ENCODE peak calls at places on chromosomes 3 and 15, in seven cellular contexts. G is AG04450, E is cardiac fibroblast, X is A549, B is left ventricle myocardium inferior, K is cardiac muscle cell, J is keratinocyte. N is an unnamed sample.

GRCh38 chr3:72413228-72413627 is 435.0 kb downstream of the SHQ1 start:
- DNase-seq in K (no peak), B (no peak), E (peak), J (peak), X (no peak), G (no peak), N (no peak)

GRCh38 chr3:23519548-23520208 is 286.1 kb upstream of the UBE2E1 start:
- DNase-seq in X (no peak), E (no peak), K (no peak), B (no peak), J (no peak), G (no peak), N (no peak)

GRCh38 chr3:171813278-171813896 is 3.1 kb upstream of the PLD1 start:
- DNase-seq in B (no peak), E (no peak), K (no peak), J (no peak), X (no peak), G (no peak), N (no peak)

GRCh38 chr3:128603811-128604447 is 46.7 kb downstream of the RPN1 start:
- DNase-seq in X (no peak), B (no peak), E (no peak), K (no peak), G (no peak), J (no peak), N (no peak)

GRCh38 chr3:158802399-158803023 is 657 bp downstream of the MFSD1 start:
- DNase-seq in E (no peak), K (peak), X (no peak), G (no peak), B (no peak), J (no peak), N (no peak)

GRCh38 chr3:42719002-42719401 is 16.4 kb upstream of the HHATL start:
- DNase-seq in G (no peak), B (no peak), K (no peak), X (no peak), E (no peak), J (no peak), N (no peak)

GRCh38 chr3:74139648-74140047 is 474.8 kb downstream of the CNTN3 start:
- DNase-seq in B (no peak), G (no peak), X (no peak), J (no peak), K (peak), E (no peak), N (no peak)

GRCh38 chr3:171753025-171753472 is 57.2 kb downstream of the PLD1 start:
- DNase-seq in E (peak), G (no peak), B (no peak), K (peak), X (no peak), J (peak), N (no peak)

GRCh38 chr3:149781216-149781615 is 11.1 kb downstream of the ANKUB1 start:
- DNase-seq in G (no peak), K (no peak), B (no peak), X (no peak), E (no peak), J (no peak), N (no peak)

GRCh38 chr3:114318295-114318694 is 24.5 kb downstream of the TIGIT start:
- DNase-seq in E (no peak), B (no peak), G (no peak), K (no peak), J (no peak), X (no peak), N (no peak)

GRCh38 chr3:141260131-141260927 is 28.7 kb downstream of the PXYLP1 start:
- DNase-seq in G (no peak), E (no peak), J (no peak), B (no peak), X (no peak), K (no peak), N (no peak)

GRCh38 chr15:45112592-45113379 is 1.2 kb downstream of the DUOX2 start:
- DNase-seq in G (no peak), B (no peak), K (peak), X (no peak), J (no peak), E (no peak), N (no peak)

GRCh38 chr15:88909956-88910831 is 3.0 kb downstream of the MFGE8 start:
- DNase-seq in B (no peak), E (peak), J (no peak), G (no peak), K (no peak), X (no peak), N (no peak)
- H3K4me3 ChIP-seq in B (peak), E (no peak), J (no peak), G (peak), K (no peak), X (no peak), N (no peak)

GRCh38 chr3:151314132-151314531 is 2.5 kb downstream of the GPR87 start:
- DNase-seq in J (no peak), K (no peak), G (no peak), B (no peak), X (no peak), E (no peak), N (no peak)

GRCh38 chr3:151316267-151316991 is at the start of gene GPR87:
- DNase-seq in X (peak), K (no peak), G (no peak), B (no peak), E (no peak), J (peak), N (no peak)

GRCh38 chr3:151315846-151316245 is 774 bp downstream of the GPR87 start:
- DNase-seq in E (no peak), J (no peak), X (no peak), B (no peak), K (no peak), G (no peak), N (no peak)

GRCh38 chr3:151314593-151314992 is 2.0 kb downstream of the GPR87 start:
- DNase-seq in J (no peak), X (no peak), E (no peak), K (no peak), G (no peak), B (no peak), N (no peak)

GRCh38 chr3:151315136-151315535 is 1.5 kb downstream of the GPR87 start:
- DNase-seq in K (no peak), X (no peak), B (no peak), G (no peak), J (no peak), E (peak), N (no peak)
- H3K4me3 ChIP-seq in K (no peak), X (no peak), B (no peak), G (no peak), J (peak), E (no peak), N (no peak)

GRCh38 chr3:53642211-53642610 is 147.8 kb downstream of the CACNA1D start:
- DNase-seq in E (no peak), X (no peak), B (no peak), J (no peak), G (no peak), K (no peak), N (no peak)

GRCh38 chr3:53643757-53644156 is 149.3 kb downstream of the CACNA1D start:
- DNase-seq in E (no peak), X (no peak), B (no peak), G (no peak), K (peak), J (no peak), N (no peak)

GRCh38 chr3:53649816-53650215 is 155.4 kb downstream of the CACNA1D start:
- DNase-seq in B (no peak), J (no peak), X (no peak), G (no peak), E (no peak), K (no peak), N (no peak)

GRCh38 chr3:53646723-53647122 is 152.3 kb downstream of the CACNA1D start:
- DNase-seq in X (no peak), B (no peak), E (no peak), K (no peak), G (no peak), J (no peak), N (no peak)

GRCh38 chr3:53645754-53646153 is 151.3 kb downstream of the CACNA1D start:
- DNase-seq in K (no peak), X (no peak), B (no peak), J (no peak), G (no peak), E (no peak), N (no peak)
- H3K4me3 ChIP-seq in K (no peak), X (no peak), B (no peak), J (no peak), G (no peak), E (no peak), N (no peak)

GRCh38 chr3:152195206-152195605 is 73.5 kb upstream of the MBNL1 start:
- DNase-seq in K (no peak), G (no peak), B (no peak), E (no peak), X (no peak), J (no peak), N (no peak)

GRCh38 chr3:152192936-152193672 is 75.6 kb upstream of the MBNL1 start:
- DNase-seq in K (no peak), G (no peak), X (no peak), E (no peak), J (no peak), B (no peak), N (no peak)

GRCh38 chr3:152196782-152197181 is 71.9 kb upstream of the MBNL1 start:
- DNase-seq in E (no peak), B (no peak), X (no peak), G (no peak), K (no peak), J (no peak), N (no peak)

GRCh38 chr3:152192050-152192449 is 76.7 kb upstream of the MBNL1 start:
- DNase-seq in E (no peak), J (no peak), K (no peak), B (no peak), G (no peak), X (no peak), N (peak)

DNA sequence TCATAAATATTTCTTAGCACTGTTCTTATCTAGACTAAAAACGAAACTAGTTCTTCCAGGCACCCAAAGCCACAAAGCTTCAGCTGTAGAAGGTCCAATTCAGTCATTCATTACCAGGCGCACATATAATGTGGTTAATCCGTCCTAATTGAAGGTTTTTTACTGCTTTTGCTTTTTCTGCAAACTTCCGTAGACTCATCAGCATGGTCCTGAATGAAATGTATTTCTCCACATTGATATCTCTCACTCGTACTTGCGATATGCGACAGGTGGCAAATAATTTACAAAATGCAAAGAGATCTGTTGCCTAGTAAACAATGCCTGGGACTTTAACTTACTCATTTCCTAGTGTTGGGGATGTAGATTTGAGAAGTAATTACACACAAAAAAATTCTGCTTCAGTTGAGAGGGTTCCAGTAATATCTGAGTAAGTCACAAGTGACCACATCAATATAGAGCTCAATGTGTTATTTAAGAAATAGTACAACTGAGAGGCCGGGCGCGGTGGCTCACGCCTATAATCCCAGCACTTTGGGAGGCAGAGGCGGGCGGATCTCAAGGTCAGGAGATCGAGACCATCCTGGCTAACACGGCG is 75.0 kb upstream of the MBNL1 start:
- DNase-seq in B (no peak), X (no peak), G (no peak), J (no peak), E (no peak), K (no peak), N (peak)
- H3K4me3 ChIP-seq in B (no peak), X (peak), G (no peak), J (no peak), E (no peak), K (no peak), N (peak)

GRCh38 chr3:123082370-123083065 is 15.7 kb downstream of the PDIA5 start:
- DNase-seq in J (no peak), G (no peak), K (no peak), E (no peak), B (no peak), X (no peak), N (no peak)
- H3K4me3 ChIP-seq in J (no peak), G (no peak), K (no peak), E (no peak), B (no peak), X (no peak), N (no peak)

DNA sequence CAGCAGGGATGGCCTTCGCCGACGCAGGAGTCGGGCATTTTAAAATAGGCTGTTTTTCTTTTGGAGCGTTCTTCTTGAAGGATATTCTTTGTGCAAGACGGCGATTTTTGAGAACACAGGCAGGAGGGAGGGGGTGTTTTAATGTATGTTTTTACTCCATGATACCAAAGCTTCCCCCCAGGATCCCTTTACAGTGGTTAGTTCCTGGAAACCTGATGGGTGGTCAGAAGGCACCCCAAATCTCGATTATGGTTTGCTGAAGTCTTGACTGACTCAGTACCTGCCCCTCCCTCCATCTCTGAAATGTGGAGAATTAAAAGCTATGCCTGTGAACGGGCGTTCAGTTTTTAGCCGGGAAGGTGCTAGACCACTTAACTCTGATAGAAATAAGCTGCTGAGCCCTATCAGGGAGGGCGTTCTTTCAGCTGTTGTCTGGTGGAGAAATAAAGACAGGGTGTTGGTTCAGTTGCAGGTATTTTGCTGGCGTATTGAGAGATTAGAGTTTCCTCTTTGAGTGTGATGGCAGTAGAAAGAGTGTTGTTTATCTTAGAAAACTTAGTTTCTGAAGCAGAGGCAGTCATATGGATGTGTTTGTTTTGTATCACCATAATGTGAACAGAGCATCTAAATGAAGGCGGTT is 3.4 kb downstream of the IGF1R start:
- DNase-seq in J (no peak), B (no peak), E (peak), X (peak), K (peak), G (no peak), N (no peak)
- H3K4me3 ChIP-seq in J (peak), B (peak), E (peak), X (peak), K (peak), G (peak), N (no peak)

N was measured in Jurkat, Clone E6-1.